ENCODE peak calls at places on chromosomes 1 and 21, in nine cellular contexts. S is AG08395; M is prostate gland; D is ovary; X is NCI-H2171 treated with DMSO at 0.1 percent for 48 hours; K is NCI-H1092 treated with DMSO at 0.1 percent for 48 hours; B is GM12878; L is activated CD4-positive, alpha-beta memory T cell treated with anti-CD3 and anti-CD28 coated beads, Interleukin-2, amount 10 ng/mL, durations not matched to agents 7 days and 5 days; T is globus pallidus. J is an unnamed sample.

GRCh38 chr1:203202431-203203245 is 16.1 kb upstream of the CHI3L1 start:
- DNase-seq in L (no peak), D (no peak), B (no peak), S (peak), K (no peak), M (no peak), X (no peak), T (no peak), J (peak)

GRCh38 chr1:67485046-67485811 is 55.0 kb upstream of the SERBP1 start:
- DNase-seq in K (no peak), S (no peak), M (no peak), T (no peak), L (no peak), B (no peak), D (no peak), X (no peak), J (no peak)

GRCh38 chr1:223748405-223748772 is 36.0 kb downstream of the CAPN2 start:
- DNase-seq in D (peak), K (no peak), S (peak), M (no peak), X (no peak), L (peak), T (no peak), B (no peak), J (no peak)

GRCh38 chr1:94795321-94795899 is 24.7 kb upstream of the SLC44A3 start:
- DNase-seq in D (no peak), M (no peak), K (no peak), L (no peak), X (no peak), S (no peak), T (no peak), B (no peak), J (no peak)

GRCh38 chr21:36424592-36424991 is 39.4 kb downstream of the CHAF1B start:
- DNase-seq in M (no peak), S (no peak), B (no peak), T (no peak), X (no peak), K (no peak), D (no peak), L (no peak), J (no peak)

GRCh38 chr1:200182701-200183100 is 155.2 kb downstream of the NR5A2 start:
- DNase-seq in S (no peak), X (no peak), M (no peak), B (no peak), D (no peak), T (no peak), L (no peak), K (no peak), J (no peak)

GRCh38 chr1:99994496-99994895 is 24.7 kb downstream of the SLC35A3 start:
- DNase-seq in X (no peak), K (no peak), T (no peak), L (no peak), S (no peak), D (no peak), B (no peak), M (no peak), J (no peak)

GRCh38 chr1:241586905-241587532 is 53.1 kb downstream of the CHML start:
- DNase-seq in M (no peak), S (no peak), L (no peak), K (no peak), X (no peak), B (no peak), D (no peak), T (no peak), J (no peak)

GRCh38 chr1:2925291-2925690 is 96.0 kb upstream of the ACTRT2 start:
- DNase-seq in T (no peak), S (no peak), X (no peak), K (no peak), D (no peak), M (no peak), L (no peak), B (no peak), J (no peak)

GRCh38 chr1:33346921-33347649 is 26.2 kb upstream of the A3GALT2 start:
- DNase-seq in L (no peak), D (no peak), B (no peak), X (no peak), M (no peak), T (no peak), K (no peak), S (peak), J (peak)

GRCh38 chr1:191305370-191305769 is 827.7 kb upstream of the BRINP3 start:
- DNase-seq in T (no peak), B (no peak), X (no peak), L (no peak), S (no peak), D (no peak), K (no peak), M (no peak), J (no peak)

GRCh38 chr1:116498789-116499628 is 71.8 kb downstream of the CD58 start:
- DNase-seq in M (peak), T (peak), D (no peak), K (peak), S (peak), X (peak), B (no peak), L (peak), J (peak)

GRCh38 chr1:173276922-173277800 is 70.0 kb upstream of the TNFSF4 start:
- DNase-seq in S (no peak), L (no peak), T (no peak), K (no peak), M (no peak), D (no peak), B (peak), X (no peak), J (no peak)